ENCODE peak calls at places on chromosomes 4 and X, in six cellular contexts. G, D, F, A, Y and R are unnamed samples.

GRCh38 chr4:186685744-186686143 is 37.9 kb downstream of the FAT1 start:
- DNase-seq in D (peak), Y (no peak), G (no peak), F (peak), A (peak), R (no peak)

GRCh38 chr4:75834772-75835154 is 67.5 kb downstream of the PPEF2 start:
- DNase-seq in G (no peak), A (no peak), D (peak), Y (no peak), F (no peak), R (no peak)

GRCh38 chr4:6912412-6912811 is 2.8 kb downstream of the TBC1D14 start:
- DNase-seq in F (no peak), Y (no peak), D (no peak), A (no peak), G (no peak), R (no peak)

GRCh38 chrX:136598631-136599030 is 49.3 kb upstream of the CD40LG start:
- DNase-seq in F (no peak), D (no peak), G (no peak), Y (no peak), A (no peak), R (no peak)

GRCh38 chr4:25702848-25703247 is 47.2 kb downstream of the SLC34A2 start:
- DNase-seq in Y (peak), D (peak), F (peak), G (no peak), A (peak), R (no peak)

GRCh38 chr4:10033191-10033881 is 12.0 kb upstream of the SLC2A9 start:
- DNase-seq in A (peak), F (no peak), D (peak), Y (peak), G (peak), R (no peak)

GRCh38 chr4:85860066-85860465 is 385.1 kb downstream of the ARHGAP24 start:
- DNase-seq in G (no peak), D (peak), A (peak), F (no peak), Y (no peak), R (no peak)

GRCh38 chr4:121155893-121156292 is 8.2 kb downstream of the TNIP3 start:
- DNase-seq in Y (no peak), D (peak), A (peak), F (peak), G (no peak), R (no peak)

GRCh38 chrX:19005909-19006308 is 22.0 kb upstream of the PHKA2 start:
- DNase-seq in F (no peak), A (no peak), Y (no peak), G (no peak), D (no peak), R (no peak)

GRCh38 chr4:48639816-48640215 is 140.3 kb downstream of the FRYL start:
- DNase-seq in Y (no peak), A (no peak), F (no peak), D (no peak), G (no peak), R (no peak)

GRCh38 chr4:84965558-84966381 is 720 bp downstream of the WDFY3 start:
- DNase-seq in A (no peak), D (peak), G (peak), F (no peak), Y (peak), R (no peak)